ENCODE peak calls at places on chromosomes 16 and 17, in four cellular contexts. One of them, this sample, is unnamed.

GRCh38 chr17:65158622-65159021 is 21.5 kb downstream of the RGS9 start:
- DNase-seq in HepG2: no peak
- DNase-seq in HCT116: no peak
- DNase-seq in K562: no peak
- DNase-seq in this sample: peak

GRCh38 chr17:45271603-45272002 is 9.7 kb upstream of the SPATA32 start:
- DNase-seq in HepG2: no peak
- DNase-seq in K562: no peak
- DNase-seq in HCT116: no peak
- DNase-seq in this sample: no peak

GRCh38 chr17:29238133-29238850 is 8.4 kb upstream of the CRYBA1 start:
- DNase-seq in K562: no peak
- DNase-seq in HCT116: no peak
- DNase-seq in HepG2: no peak
- DNase-seq in this sample: no peak

GRCh38 chr17:70484496-70484895 is 315.2 kb downstream of the KCNJ2 start:
- DNase-seq in K562: no peak
- DNase-seq in HCT116: no peak
- DNase-seq in HepG2: no peak
- DNase-seq in this sample: no peak

GRCh38 chr16:81558444-81559175 is 114.0 kb downstream of the CMIP start:
- DNase-seq in HepG2: peak
- DNase-seq in K562: peak
- DNase-seq in HCT116: no peak
- DNase-seq in this sample: no peak

GRCh38 chr17:59521465-59522126 is 43.8 kb upstream of the DHX40 start:
- DNase-seq in K562: peak
- DNase-seq in HCT116: peak
- DNase-seq in HepG2: peak
- DNase-seq in this sample: peak

GRCh38 chr16:85542548-85542927 is 70.6 kb upstream of the GSE1 start:
- DNase-seq in K562: peak
- DNase-seq in HCT116: no peak
- DNase-seq in HepG2: no peak
- DNase-seq in this sample: no peak

GRCh38 chr16:67719778-67720144 is 645 bp upstream of the GFOD2 start:
- DNase-seq in HCT116: no peak
- DNase-seq in HepG2: peak
- DNase-seq in K562: peak
- DNase-seq in this sample: peak

GRCh38 chr17:17605747-17606083 is 14.2 kb upstream of the PEMT start:
- DNase-seq in HCT116: no peak
- DNase-seq in K562: no peak
- DNase-seq in HepG2: no peak
- DNase-seq in this sample: no peak

GRCh38 chr16:17265177-17265576 is 205.6 kb downstream of the XYLT1 start:
- DNase-seq in K562: no peak
- DNase-seq in HepG2: no peak
- DNase-seq in HCT116: no peak
- DNase-seq in this sample: no peak

GRCh38 chr17:83135692-83136091 is 56.3 kb downstream of the METRNL start:
- DNase-seq in HepG2: no peak
- DNase-seq in HCT116: no peak
- DNase-seq in K562: no peak
- DNase-seq in this sample: peak

GRCh38 chr16:10181196-10182162 is 749 bp downstream of the GRIN2A start:
- DNase-seq in HCT116: peak
- DNase-seq in K562: peak
- DNase-seq in HepG2: peak
- DNase-seq in this sample: peak

GRCh38 chr16:12255919-12256665 is 279.6 kb downstream of the SNX29 start:
- DNase-seq in HCT116: no peak
- DNase-seq in HepG2: no peak
- DNase-seq in K562: no peak
- DNase-seq in this sample: no peak

GRCh38 chr17:48592097-48592496 is 1.5 kb downstream of the HOXB5 start:
- DNase-seq in HepG2: no peak
- DNase-seq in HCT116: no peak
- DNase-seq in K562: no peak
- DNase-seq in this sample: no peak

GRCh38 chr17:59439711-59440110 is 108.3 kb downstream of the YPEL2 start:
- DNase-seq in HCT116: no peak
- DNase-seq in K562: no peak
- DNase-seq in HepG2: no peak
- DNase-seq in this sample: no peak

GRCh38 chr16:85574672-85575475 is 38.2 kb upstream of the GSE1 start:
- DNase-seq in HepG2: no peak
- DNase-seq in HCT116: no peak
- DNase-seq in K562: no peak
- DNase-seq in this sample: peak

GRCh38 chr17:78316867-78317816 is 42.7 kb downstream of the SOCS3 start:
- DNase-seq in HepG2: peak
- DNase-seq in HCT116: no peak
- DNase-seq in K562: peak
- DNase-seq in this sample: peak

GRCh38 chr17:42118545-42118944 is 2.6 kb downstream of the KAT2A start:
- DNase-seq in HCT116: peak
- DNase-seq in K562: peak
- DNase-seq in HepG2: peak
- DNase-seq in this sample: peak

GRCh38 chr17:77381731-77382130 is 241.0 kb downstream of the SEC14L1 start:
- DNase-seq in K562: no peak
- DNase-seq in HCT116: no peak
- DNase-seq in HepG2: no peak
- DNase-seq in this sample: no peak

GRCh38 chr17:82188001-82188961 is 24.4 kb downstream of the CCDC57 start:
- DNase-seq in K562: no peak
- DNase-seq in HCT116: no peak
- DNase-seq in HepG2: no peak
- DNase-seq in this sample: no peak

GRCh38 chr17:60896996-60897395 is 219.3 kb downstream of the BCAS3 start:
- DNase-seq in HCT116: no peak
- DNase-seq in K562: no peak
- DNase-seq in HepG2: no peak
- DNase-seq in this sample: no peak

GRCh38 chr17:35352284-35352683 is 21.1 kb downstream of the SLFN11 start:
- DNase-seq in HCT116: no peak
- DNase-seq in HepG2: no peak
- DNase-seq in K562: no peak
- DNase-seq in this sample: no peak

GRCh38 chr17:8465381-8466158 is 29.9 kb downstream of the NDEL1 start:
- DNase-seq in HepG2: no peak
- DNase-seq in HCT116: no peak
- DNase-seq in K562: no peak
- DNase-seq in this sample: no peak

GRCh38 chr16:53220585-53220984 is 165.8 kb downstream of the CHD9 start:
- DNase-seq in K562: peak
- DNase-seq in HepG2: peak
- DNase-seq in HCT116: no peak
- DNase-seq in this sample: peak

GRCh38 chr17:48544356-48545021 is 420 bp downstream of the HOXB2 start:
- DNase-seq in HepG2: no peak
- DNase-seq in K562: peak
- DNase-seq in HCT116: no peak
- DNase-seq in this sample: no peak

GRCh38 chr16:19697756-19698318 is 20.2 kb downstream of the KNOP1 start:
- DNase-seq in HepG2: no peak
- DNase-seq in HCT116: no peak
- DNase-seq in K562: no peak
- DNase-seq in this sample: no peak

GRCh38 chr16:19694989-19695388 is 23.0 kb downstream of the KNOP1 start:
- DNase-seq in HepG2: no peak
- DNase-seq in HCT116: no peak
- DNase-seq in K562: no peak
- DNase-seq in this sample: no peak

GRCh38 chr16:19696961-19697360 is 21.1 kb downstream of the KNOP1 start:
- DNase-seq in K562: no peak
- DNase-seq in HepG2: no peak
- DNase-seq in HCT116: no peak
- DNase-seq in this sample: no peak

GRCh38 chr16:19698480-19699465 is 19.3 kb downstream of the KNOP1 start:
- DNase-seq in HepG2: no peak
- DNase-seq in K562: no peak
- DNase-seq in HCT116: no peak
- DNase-seq in this sample: no peak

DNA sequence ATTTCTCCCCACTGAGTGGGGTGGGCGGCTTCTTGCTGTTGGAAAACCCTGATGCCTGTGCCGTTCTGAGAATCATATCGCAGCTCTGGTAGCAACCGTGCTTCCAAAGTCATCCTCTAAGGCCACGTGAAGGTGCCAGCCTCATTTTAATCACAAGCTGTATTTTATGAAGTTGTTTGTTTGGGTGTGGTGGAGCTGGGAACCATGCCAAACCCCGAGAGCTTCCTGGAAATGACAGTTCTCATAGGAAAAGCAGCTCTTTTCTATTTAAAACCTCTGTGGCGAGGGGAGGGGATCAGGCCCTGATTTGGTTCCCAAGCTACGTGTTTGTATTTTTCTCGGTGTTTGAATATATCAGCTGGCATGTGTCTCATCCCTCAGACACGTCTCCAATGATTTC is 21.7 kb downstream of the KNOP1 start:
- DNase-seq in K562: peak
- DNase-seq in HepG2: no peak
- DNase-seq in HCT116: no peak
- DNase-seq in this sample: no peak
- TF ChIP-seq ELF1 in K562: no peak
- TF ChIP-seq ELF1 in HepG2: no peak
- TF ChIP-seq ELF1 in HCT116: no peak
- TF ChIP-seq ELF1 in this sample: no peak

GRCh38 chr16:75267631-75268264 is 16.3 kb upstream of the BCAR1 start:
- DNase-seq in HepG2: peak
- DNase-seq in HCT116: peak
- DNase-seq in K562: no peak
- DNase-seq in this sample: peak
- TF ChIP-seq ELF1 in HepG2: no peak
- TF ChIP-seq ELF1 in HCT116: no peak
- TF ChIP-seq ELF1 in K562: no peak
- TF ChIP-seq ELF1 in this sample: no peak

GRCh38 chr16:1772362-1772907 is at the start of gene EME2:
- DNase-seq in HCT116: no peak
- DNase-seq in HepG2: peak
- DNase-seq in K562: peak
- DNase-seq in this sample: peak

GRCh38 chr16:1772908-1773702 is at the start of gene MRPS34:
- DNase-seq in K562: peak
- DNase-seq in HepG2: peak
- DNase-seq in HCT116: peak
- DNase-seq in this sample: peak

GRCh38 chr16:1774456-1774795 is 1.5 kb upstream of the MRPS34 start:
- DNase-seq in K562: no peak
- DNase-seq in HepG2: no peak
- DNase-seq in HCT116: no peak
- DNase-seq in this sample: no peak

GRCh38 chr16:1775006-1775845 is 2.3 kb upstream of the MRPS34 start:
- DNase-seq in HepG2: no peak
- DNase-seq in HCT116: no peak
- DNase-seq in K562: no peak
- DNase-seq in this sample: no peak

DNA sequence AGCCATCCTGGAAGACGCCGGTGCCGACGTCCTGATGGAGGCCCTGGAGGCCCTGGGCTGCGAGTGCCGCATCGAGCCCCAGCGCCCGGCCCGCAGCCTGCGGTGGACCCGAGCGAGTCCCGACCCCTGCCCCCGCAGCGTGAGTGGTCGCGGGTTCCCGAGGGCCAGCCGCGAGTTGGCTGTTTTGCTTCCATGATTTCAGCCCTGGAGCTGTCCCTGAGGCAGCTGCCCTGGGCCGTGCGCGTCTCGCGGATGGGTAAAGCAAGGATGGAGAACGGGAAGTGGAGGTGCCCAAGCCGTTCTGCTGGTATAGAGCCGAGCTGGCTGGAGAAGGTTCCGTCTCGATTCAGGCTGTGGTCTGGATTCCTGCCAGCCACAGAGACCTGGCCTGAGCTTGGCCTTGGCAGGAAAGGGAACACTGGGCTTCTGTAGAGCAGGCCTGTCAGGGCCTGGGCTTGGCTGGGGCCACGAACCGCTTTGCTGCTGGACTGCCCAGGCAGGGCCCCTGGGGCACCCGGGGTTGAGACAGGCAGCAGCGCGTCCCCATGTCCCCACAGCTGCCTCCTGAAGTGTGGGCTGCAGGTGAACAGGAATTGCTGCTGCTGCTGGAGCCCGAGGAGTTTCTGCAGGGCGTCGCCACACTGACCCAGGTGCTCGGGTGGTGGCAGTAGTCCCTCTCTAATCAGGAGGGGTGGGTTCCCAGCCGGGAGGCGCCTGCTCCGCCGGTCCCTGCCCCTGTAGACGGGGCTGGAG is 945 bp upstream of the MRPS34 start:
- DNase-seq in HepG2: no peak
- DNase-seq in K562: no peak
- DNase-seq in HCT116: no peak
- DNase-seq in this sample: no peak
- TF ChIP-seq ELF1 in HepG2: no peak
- TF ChIP-seq ELF1 in K562: no peak
- TF ChIP-seq ELF1 in HCT116: no peak
- TF ChIP-seq ELF1 in this sample: no peak

DNA sequence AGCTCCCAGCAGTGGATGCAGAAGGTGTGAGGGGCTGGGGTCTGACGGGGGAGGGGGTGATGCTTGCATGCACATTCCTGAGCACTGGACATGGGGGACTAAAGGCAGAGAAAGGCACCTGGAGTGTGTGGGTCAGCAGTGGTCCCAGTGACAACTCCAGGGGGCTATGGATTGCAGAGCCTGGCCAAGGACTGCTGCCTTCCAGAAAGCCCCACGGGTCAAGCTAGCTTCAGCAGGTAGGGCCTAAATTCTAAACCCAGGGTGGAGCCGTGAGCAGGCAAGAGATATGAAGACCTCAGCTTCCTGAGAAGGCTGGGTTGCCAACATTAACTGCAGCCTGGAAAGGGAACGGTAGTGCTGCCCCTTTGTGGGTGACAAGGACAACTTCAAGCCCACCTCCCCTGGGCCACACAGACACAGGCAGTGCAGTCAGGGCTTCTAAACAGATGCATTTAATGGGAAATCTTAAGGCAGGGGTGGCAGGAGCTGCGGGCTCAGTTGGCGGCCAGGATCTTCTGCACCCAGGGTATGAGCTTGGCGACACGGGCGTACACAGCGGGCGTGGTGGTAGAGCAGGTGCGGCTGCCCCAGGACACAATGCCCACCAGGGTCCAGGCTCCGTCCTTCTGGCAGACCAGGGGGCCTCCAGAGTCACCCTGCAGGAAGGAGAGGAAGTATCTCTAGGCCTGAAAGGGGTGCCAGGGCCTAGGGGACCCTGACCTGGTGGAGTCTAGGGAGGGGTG is 3.1 kb downstream of the CTRB2 start:
- DNase-seq in HCT116: no peak
- DNase-seq in HepG2: no peak
- DNase-seq in K562: no peak
- DNase-seq in this sample: no peak
- TF ChIP-seq ELF1 in HCT116: no peak
- TF ChIP-seq ELF1 in HepG2: no peak
- TF ChIP-seq ELF1 in K562: no peak
- TF ChIP-seq ELF1 in this sample: no peak